ENCODE peak calls at places on chromosome 2, in four cellular contexts. A, N, S and C are unnamed samples.

GRCh38 chr2:84301717-84302116 is 157.4 kb downstream of the SUCLG1 start:
- DNase-seq in S (no peak), A (no peak), N (no peak), C (no peak)

GRCh38 chr2:129910446-129911362 is 68.8 kb upstream of the RAB6C start:
- DNase-seq in S (no peak), A (no peak), N (no peak), C (no peak)

GRCh38 chr2:108632748-108633147 is 86.5 kb upstream of the RANBP2 start:
- DNase-seq in A (no peak), N (no peak), S (no peak), C (no peak)

GRCh38 chr2:162821176-162821575 is 17.4 kb downstream of the KCNH7 start:
- DNase-seq in A (no peak), N (no peak), S (no peak), C (no peak)

GRCh38 chr2:212097001-212097400 is 441.6 kb downstream of the ERBB4 start:
- DNase-seq in A (no peak), S (no peak), N (no peak), C (no peak)

GRCh38 chr2:101509498-101510274 is 34.8 kb upstream of the RFX8 start:
- DNase-seq in S (no peak), A (no peak), N (no peak), C (no peak)

GRCh38 chr2:236088368-236089057 is 79.7 kb downstream of the GBX2 start:
- DNase-seq in A (no peak), S (no peak), N (no peak), C (no peak)

GRCh38 chr2:146523218-146523617 is 1321.6 kb upstream of the ACVR2A start:
- DNase-seq in A (peak), N (peak), S (peak), C (peak)

GRCh38 chr2:238868616-238869292 is 20.9 kb downstream of the TWIST2 start:
- DNase-seq in N (no peak), S (peak), A (no peak), C (no peak)

GRCh38 chr2:224946911-224947310 is 95.4 kb downstream of the DOCK10 start:
- DNase-seq in N (no peak), A (peak), S (no peak), C (peak)